ENCODE peak calls at places on chromosomes 6 and 20, in five cellular contexts. One of them, this sample, is unnamed.

GRCh38 chr6:74248966-74249365 is 553.0 kb downstream of the CD109 start:
- DNase-seq in HFF-Myc: no peak
- DNase-seq in OCI-LY7: no peak
- DNase-seq in cardiac fibroblast: no peak
- DNase-seq in AG09309: no peak
- DNase-seq in this sample: no peak

GRCh38 chr6:44016131-44016870 is 111.0 kb downstream of the MRPL14 start:
- DNase-seq in OCI-LY7: no peak
- DNase-seq in AG09309: no peak
- DNase-seq in cardiac fibroblast: peak; percentile 75
- DNase-seq in HFF-Myc: no peak
- DNase-seq in this sample: peak; percentile 37

GRCh38 chr6:137820952-137821351 is 46.1 kb upstream of the TNFAIP3 start:
- DNase-seq in OCI-LY7: no peak
- DNase-seq in AG09309: no peak
- DNase-seq in cardiac fibroblast: peak; percentile 78
- DNase-seq in HFF-Myc: no peak
- DNase-seq in this sample: no peak

GRCh38 chr6:101086473-101086872 is 205.3 kb upstream of the ASCC3 start:
- DNase-seq in AG09309: no peak
- DNase-seq in HFF-Myc: no peak
- DNase-seq in cardiac fibroblast: no peak
- DNase-seq in OCI-LY7: no peak
- DNase-seq in this sample: no peak

GRCh38 chr20:2663887-2664719 is at the start of gene IDH3B:
- DNase-seq in HFF-Myc: peak; percentile 80
- DNase-seq in OCI-LY7: peak; percentile 87
- DNase-seq in AG09309: peak; percentile 73
- DNase-seq in cardiac fibroblast: peak; percentile 93
- DNase-seq in this sample: peak; percentile 96

GRCh38 chr6:27092316-27092692 is 155.2 kb upstream of the PRSS16 start:
- DNase-seq in HFF-Myc: no peak
- DNase-seq in cardiac fibroblast: no peak
- DNase-seq in AG09309: no peak
- DNase-seq in OCI-LY7: no peak
- DNase-seq in this sample: no peak

GRCh38 chr6:69019832-69020231 is 384.8 kb downstream of the ADGRB3 start:
- DNase-seq in AG09309: no peak
- DNase-seq in OCI-LY7: no peak
- DNase-seq in cardiac fibroblast: peak; percentile 72
- DNase-seq in HFF-Myc: no peak
- DNase-seq in this sample: no peak

GRCh38 chr20:63957004-63957689 is 931 bp upstream of the UCKL1 start:
- DNase-seq in OCI-LY7: peak; percentile 73
- DNase-seq in AG09309: no peak
- DNase-seq in cardiac fibroblast: peak; percentile 59
- DNase-seq in HFF-Myc: peak; percentile 39
- DNase-seq in this sample: peak; percentile 91

GRCh38 chr20:2507875-2508630 is 662 bp downstream of the ZNF343 start:
- DNase-seq in HFF-Myc: no peak
- DNase-seq in AG09309: no peak
- DNase-seq in cardiac fibroblast: peak; percentile 55
- DNase-seq in OCI-LY7: peak; percentile 4
- DNase-seq in this sample: peak; percentile 20

GRCh38 chr20:47521059-47521808 is 19.5 kb downstream of the NCOA3 start:
- DNase-seq in cardiac fibroblast: no peak
- DNase-seq in HFF-Myc: no peak
- DNase-seq in OCI-LY7: no peak
- DNase-seq in AG09309: no peak
- DNase-seq in this sample: no peak

GRCh38 chr6:28597217-28597835 is 71.6 kb downstream of the GPX5 start:
- DNase-seq in OCI-LY7: no peak
- DNase-seq in cardiac fibroblast: peak; percentile 88
- DNase-seq in HFF-Myc: peak; percentile 44
- DNase-seq in AG09309: no peak
- DNase-seq in this sample: peak; percentile 71

GRCh38 chr6:166563805-166564204 is 22.7 kb downstream of the RAMACL start:
- DNase-seq in HFF-Myc: no peak
- DNase-seq in AG09309: no peak
- DNase-seq in cardiac fibroblast: no peak
- DNase-seq in OCI-LY7: no peak
- DNase-seq in this sample: no peak

GRCh38 chr6:33452496-33452895 is 1.9 kb upstream of the ZBTB9 start:
- DNase-seq in AG09309: no peak
- DNase-seq in OCI-LY7: no peak
- DNase-seq in HFF-Myc: no peak
- DNase-seq in cardiac fibroblast: no peak
- DNase-seq in this sample: no peak

GRCh38 chr6:15352884-15353283 is 107.0 kb downstream of the JARID2 start:
- DNase-seq in HFF-Myc: no peak
- DNase-seq in AG09309: no peak
- DNase-seq in cardiac fibroblast: peak; percentile 82
- DNase-seq in OCI-LY7: no peak
- DNase-seq in this sample: no peak

GRCh38 chr20:57877995-57878394 is 168.2 kb upstream of the PMEPA1 start:
- DNase-seq in HFF-Myc: no peak
- DNase-seq in cardiac fibroblast: no peak
- DNase-seq in OCI-LY7: no peak
- DNase-seq in AG09309: no peak
- DNase-seq in this sample: no peak

GRCh38 chr20:57878803-57879424 is 169.1 kb upstream of the PMEPA1 start:
- DNase-seq in OCI-LY7: no peak
- DNase-seq in cardiac fibroblast: no peak
- DNase-seq in AG09309: no peak
- DNase-seq in HFF-Myc: no peak
- DNase-seq in this sample: no peak

GRCh38 chr20:57877131-57877784 is 167.4 kb upstream of the PMEPA1 start:
- DNase-seq in AG09309: no peak
- DNase-seq in cardiac fibroblast: no peak
- DNase-seq in HFF-Myc: no peak
- DNase-seq in OCI-LY7: no peak
- DNase-seq in this sample: no peak

GRCh38 chr20:57874141-57874540 is 164.3 kb upstream of the PMEPA1 start:
- DNase-seq in cardiac fibroblast: no peak
- DNase-seq in OCI-LY7: no peak
- DNase-seq in AG09309: no peak
- DNase-seq in HFF-Myc: no peak
- DNase-seq in this sample: no peak

DNA sequence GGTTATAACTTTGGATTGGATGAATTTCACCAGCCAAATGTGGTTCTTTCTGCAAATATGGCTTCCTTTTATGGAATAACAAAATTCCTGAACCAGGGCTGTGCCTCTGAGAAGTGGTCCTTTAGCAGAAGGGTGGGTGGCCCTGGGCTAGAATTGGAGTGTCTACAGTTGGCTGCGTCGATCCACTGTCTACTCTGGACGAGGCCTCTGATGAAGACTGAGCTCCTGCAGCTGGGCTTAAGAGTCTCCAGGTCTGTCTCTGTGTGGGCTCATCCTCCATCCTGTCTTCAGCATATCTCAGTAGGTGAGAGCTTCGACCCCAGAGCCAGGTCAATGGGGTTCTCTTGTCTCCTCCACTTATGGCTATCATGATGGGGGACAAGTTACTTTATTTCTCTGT is 166.3 kb upstream of the PMEPA1 start:
- DNase-seq in cardiac fibroblast: no peak
- DNase-seq in OCI-LY7: no peak
- DNase-seq in AG09309: no peak
- DNase-seq in HFF-Myc: no peak
- DNase-seq in this sample: no peak
- TF ChIP-seq CTCF in cardiac fibroblast: no peak
- TF ChIP-seq CTCF in OCI-LY7: no peak
- TF ChIP-seq CTCF in AG09309: no peak
- TF ChIP-seq CTCF in HFF-Myc: no peak
- TF ChIP-seq CTCF in this sample: no peak

DNA sequence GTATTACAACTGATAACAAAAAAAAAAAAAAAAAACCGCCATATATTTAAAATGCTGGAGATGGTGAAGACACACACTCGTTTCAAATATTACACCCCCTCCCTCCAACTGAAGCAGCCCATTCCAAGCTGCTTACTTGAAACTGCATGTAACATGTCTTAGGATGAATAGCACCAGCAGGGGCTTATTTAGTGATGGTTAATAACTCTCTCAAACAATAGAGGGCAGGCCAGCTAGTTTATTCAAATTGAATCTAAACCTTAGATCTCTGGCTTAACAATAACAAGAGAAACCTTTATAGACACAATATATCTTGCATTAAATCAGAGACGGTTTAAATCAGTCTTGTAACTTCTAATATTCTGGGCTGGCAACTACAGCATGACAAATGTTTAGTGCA is 9.3 kb upstream of the JPH2 start:
- DNase-seq in AG09309: no peak
- DNase-seq in cardiac fibroblast: peak; percentile 13
- DNase-seq in HFF-Myc: no peak
- DNase-seq in OCI-LY7: no peak
- DNase-seq in this sample: no peak
- TF ChIP-seq CTCF in AG09309: no peak
- TF ChIP-seq CTCF in cardiac fibroblast: peak; percentile 14
- TF ChIP-seq CTCF in HFF-Myc: no peak
- TF ChIP-seq CTCF in OCI-LY7: peak; percentile 57
- TF ChIP-seq CTCF in this sample: peak; percentile 16

GRCh38 chr6:63305278-63305677 is 14.5 kb downstream of the LGSN start:
- DNase-seq in cardiac fibroblast: peak; percentile 2
- DNase-seq in OCI-LY7: no peak
- DNase-seq in AG09309: no peak
- DNase-seq in HFF-Myc: no peak
- DNase-seq in this sample: no peak

GRCh38 chr6:63306446-63306845 is 13.3 kb downstream of the LGSN start:
- DNase-seq in HFF-Myc: no peak
- DNase-seq in OCI-LY7: no peak
- DNase-seq in AG09309: no peak
- DNase-seq in cardiac fibroblast: no peak
- DNase-seq in this sample: no peak

GRCh38 chr6:63307581-63308246 is 12.1 kb downstream of the LGSN start:
- DNase-seq in cardiac fibroblast: peak; percentile 78
- DNase-seq in AG09309: peak; percentile 20
- DNase-seq in HFF-Myc: peak; percentile 16
- DNase-seq in OCI-LY7: peak; percentile 54
- DNase-seq in this sample: no peak
- TF ChIP-seq CTCF in cardiac fibroblast: peak; percentile 64
- TF ChIP-seq CTCF in AG09309: peak; percentile 61
- TF ChIP-seq CTCF in HFF-Myc: peak; percentile 44
- TF ChIP-seq CTCF in OCI-LY7: peak; percentile 80
- TF ChIP-seq CTCF in this sample: no peak

GRCh38 chr20:36275011-36275410 is 31.1 kb upstream of the DLGAP4 start:
- DNase-seq in AG09309: no peak
- DNase-seq in cardiac fibroblast: no peak
- DNase-seq in HFF-Myc: no peak
- DNase-seq in OCI-LY7: no peak
- DNase-seq in this sample: no peak

GRCh38 chr20:36274248-36274841 is 31.8 kb upstream of the DLGAP4 start:
- DNase-seq in AG09309: no peak
- DNase-seq in cardiac fibroblast: no peak
- DNase-seq in HFF-Myc: no peak
- DNase-seq in OCI-LY7: no peak
- DNase-seq in this sample: no peak

GRCh38 chr20:36272547-36273220 is 33.5 kb upstream of the DLGAP4 start:
- DNase-seq in cardiac fibroblast: no peak
- DNase-seq in OCI-LY7: no peak
- DNase-seq in HFF-Myc: no peak
- DNase-seq in AG09309: no peak
- DNase-seq in this sample: no peak

GRCh38 chr20:36271639-36272546 is 34.2 kb upstream of the DLGAP4 start:
- DNase-seq in AG09309: no peak
- DNase-seq in cardiac fibroblast: no peak
- DNase-seq in OCI-LY7: no peak
- DNase-seq in HFF-Myc: no peak
- DNase-seq in this sample: no peak

DNA sequence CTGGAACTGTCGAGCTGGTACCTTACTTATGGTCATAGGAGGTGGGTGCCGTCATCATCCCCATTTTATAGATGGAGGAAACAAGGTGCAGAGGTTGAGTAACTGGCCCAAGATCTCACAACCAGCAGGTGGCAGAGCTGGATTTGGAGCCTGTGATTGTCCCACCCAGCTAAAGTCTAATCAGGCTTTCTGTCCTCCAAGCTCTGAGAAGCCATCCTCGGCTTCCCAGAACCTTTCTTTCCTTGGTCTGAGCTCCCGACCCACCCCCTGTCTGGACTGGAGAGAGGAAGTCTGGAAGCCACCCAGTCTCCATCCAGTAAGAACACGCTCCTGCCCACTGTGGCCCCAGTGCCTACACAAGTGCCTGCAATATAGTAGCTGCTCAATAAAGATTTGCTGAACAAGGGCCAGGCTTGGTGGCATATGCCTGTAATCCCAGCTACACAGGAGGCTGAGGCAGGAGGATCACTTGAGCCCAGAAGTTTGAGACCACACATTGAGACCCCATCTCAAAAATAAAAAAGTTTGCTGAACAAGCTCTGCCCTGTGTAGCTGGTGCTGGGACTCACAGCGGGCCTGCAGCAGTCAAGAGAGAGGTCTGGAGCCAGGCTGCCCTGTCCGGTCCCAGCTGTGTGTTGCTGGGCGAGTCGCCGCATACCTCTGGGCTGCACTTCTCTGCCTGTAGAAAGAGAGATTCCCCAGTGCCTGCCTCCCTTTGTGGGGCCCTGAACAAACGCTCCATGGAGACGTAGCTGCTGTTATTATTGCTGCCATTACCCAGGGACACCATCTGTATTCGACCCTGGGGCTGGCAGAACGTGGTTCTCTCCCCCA is 32.5 kb upstream of the DLGAP4 start:
- DNase-seq in cardiac fibroblast: peak; percentile 47
- DNase-seq in OCI-LY7: peak; percentile 49
- DNase-seq in AG09309: no peak
- DNase-seq in HFF-Myc: no peak
- DNase-seq in this sample: peak; percentile 44
- TF ChIP-seq CTCF in cardiac fibroblast: peak; percentile 56
- TF ChIP-seq CTCF in OCI-LY7: peak; percentile 76
- TF ChIP-seq CTCF in AG09309: peak; percentile 43
- TF ChIP-seq CTCF in HFF-Myc: peak; percentile 37
- TF ChIP-seq CTCF in this sample: peak; percentile 16